ENCODE peak calls at places on chromosomes 12 and 14, in four cellular contexts. A is psoas muscle, F is HCT116, G is heart left ventricle. L is an unnamed sample. For H3K4me1, the result is how much of the 10 kb centered on the place peaks cover.

GRCh38 chr14:39302124-39302810 is 68.6 kb downstream of the MIA2 start:
- DNase-seq in F (no peak), A (no peak), G (no peak), L (no peak)

GRCh38 chr14:103625361-103626095 is 3.5 kb upstream of the KLC1 start:
- DNase-seq in A (no peak), G (no peak), F (no peak), L (no peak)

GRCh38 chr12:89537389-89537788 is 11.5 kb upstream of the POC1B start:
- DNase-seq in A (no peak), G (no peak), F (no peak), L (no peak)

GRCh38 chr12:115749071-115749470 is 528.4 kb downstream of the MED13L start:
- DNase-seq in A (no peak), G (no peak), F (no peak), L (no peak)

GRCh38 chr14:74915426-74915825 is 7.6 kb downstream of the RPS6KL1 start:
- DNase-seq in F (no peak), G (no peak), A (no peak), L (no peak)

GRCh38 chr12:25415004-25415403 is 138.1 kb downstream of the LMNTD1 start:
- DNase-seq in G (no peak), F (no peak), A (no peak), L (no peak)

GRCh38 chr12:89544730-89545184 is 18.9 kb upstream of the POC1B start:
- DNase-seq in G (peak), F (no peak), A (peak), L (peak)

GRCh38 chr14:90560529-90560928 is 163.7 kb downstream of the CALM1 start:
- DNase-seq in A (no peak), G (no peak), F (no peak), L (no peak)

GRCh38 chr14:93981316-93981715 is 4.9 kb upstream of the ASB2 start:
- DNase-seq in G (no peak), F (no peak), A (peak), L (no peak)

GRCh38 chr14:51979399-51979709 is 10.0 kb upstream of the RTRAF start:
- DNase-seq in F (no peak), A (no peak), G (no peak), L (no peak)

GRCh38 chr12:24724765-24725307 is 224.1 kb downstream of the BCAT1 start:
- DNase-seq in F (no peak), A (no peak), G (no peak), L (no peak)

GRCh38 chr14:89773644-89774316 is 180.8 kb downstream of the EFCAB11 start:
- DNase-seq in F (no peak), G (no peak), A (peak), L (peak)

GRCh38 chr14:51824191-51824590 is 36.2 kb upstream of the GNG2 start:
- DNase-seq in A (no peak), F (no peak), G (no peak), L (no peak)

GRCh38 chr14:33791971-33792370 is 158.9 kb downstream of the EGLN3 start:
- DNase-seq in A (no peak), G (no peak), F (no peak), L (no peak)

GRCh38 chr14:33273978-33274377 is 335.3 kb downstream of the NPAS3 start:
- DNase-seq in G (no peak), A (no peak), F (no peak), L (no peak)

GRCh38 chr14:25132734-25133422 is 82.9 kb upstream of the STXBP6 start:
- DNase-seq in F (no peak), A (peak), G (peak), L (peak)

GRCh38 chr14:79161576-79161975 is 991.4 kb downstream of the NRXN3 start:
- DNase-seq in G (peak), A (no peak), F (no peak), L (no peak)

GRCh38 chr12:118617922-118618450 is 241.6 kb downstream of the SUDS3 start:
- DNase-seq in G (no peak), A (no peak), F (no peak), L (no peak)

GRCh38 chr14:70921669-70922068 is 14.4 kb downstream of the PCNX1 start:
- DNase-seq in G (no peak), A (no peak), F (no peak), L (no peak)

GRCh38 chr14:102088012-102088792 is 1.4 kb upstream of the HSP90AA1 start:
- DNase-seq in F (no peak), A (peak), G (peak), L (peak)

GRCh38 chr12:124961055-124961454 is 27.9 kb downstream of the DHX37 start:
- DNase-seq in G (no peak), A (no peak), F (no peak), L (no peak)

GRCh38 chr12:116955382-116956021 is 44.8 kb downstream of the FBXW8 start:
- DNase-seq in F (peak), A (no peak), G (no peak), L (no peak)

GRCh38 chr14:51862171-51862838 is 1.9 kb downstream of the GNG2 start:
- DNase-seq in A (no peak), G (no peak), F (no peak), L (no peak)

GRCh38 chr14:95875831-95876768 is 532 bp upstream of the TUNAR start:
- DNase-seq in G (no peak), A (no peak), F (no peak), L (no peak)

GRCh38 chr12:115132145-115132544 is 448.2 kb upstream of the TBX3 start:
- DNase-seq in F (no peak), A (no peak), G (no peak), L (no peak)

GRCh38 chr14:81312289-81312876 is 87.7 kb downstream of the STON2 start:
- DNase-seq in F (no peak), A (no peak), G (no peak), L (no peak)

GRCh38 chr12:14066021-14066420 is 84.6 kb upstream of the GRIN2B start:
- DNase-seq in G (no peak), F (peak), A (no peak), L (no peak)

GRCh38 chr12:34296143-34297041 is 274.1 kb downstream of the ALG10 start:
- DNase-seq in A (peak), G (no peak), F (no peak), L (peak)

GRCh38 chr12:96240656-96241055 is 46.5 kb downstream of the ELK3 start:
- DNase-seq in G (no peak), A (no peak), F (no peak), L (no peak)

GRCh38 chr12:25552681-25553080 is 402 bp downstream of the LMNTD1 start:
- DNase-seq in G (no peak), F (no peak), A (no peak), L (no peak)

GRCh38 chr14:23449314-23449713 is 13.9 kb upstream of the MYH7 start:
- DNase-seq in A (no peak), G (no peak), F (no peak), L (no peak)

GRCh38 chr12:67890726-67891125 is 98.5 kb upstream of the IFNG-AS1 start:
- DNase-seq in A (no peak), G (no peak), F (no peak), L (no peak)

GRCh38 chr12:18750087-18750486 is 12.2 kb downstream of the CAPZA3 start:
- DNase-seq in G (no peak), F (no peak), A (no peak), L (no peak)

GRCh38 chr12:481422-481821 is 21.7 kb downstream of the B4GALNT3 start:
- DNase-seq in F (no peak), A (peak), G (peak), L (peak)

GRCh38 chr14:55354500-55354899 is 57.1 kb downstream of the ATG14 start:
- DNase-seq in G (peak), A (no peak), F (peak), L (peak)

DNA sequence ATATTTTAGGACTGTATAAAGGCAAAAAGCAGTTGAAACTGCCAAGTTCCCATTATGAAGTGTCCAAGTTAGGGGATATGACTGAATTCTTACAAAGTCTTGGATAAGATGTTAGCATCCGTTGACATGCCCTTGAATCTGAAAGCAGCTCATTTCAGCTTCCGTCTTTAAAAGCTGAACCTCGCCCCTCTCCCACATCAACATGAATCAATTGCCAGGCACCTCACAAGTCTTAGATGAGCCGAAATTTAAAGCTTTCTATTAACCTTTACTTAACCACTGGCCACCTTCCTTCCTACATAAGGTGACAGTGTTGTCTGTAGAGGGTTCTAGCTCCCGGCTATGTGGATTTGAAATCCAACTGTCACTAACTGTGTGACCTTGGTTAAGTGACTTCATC is 1.3 kb downstream of the PPP1CC start:
- DNase-seq in A (no peak), G (no peak), F (no peak), L (no peak)
- H3K4me1 ChIP-seq in A (half or more), G (half or more), F (under half), L (under half)

DNA sequence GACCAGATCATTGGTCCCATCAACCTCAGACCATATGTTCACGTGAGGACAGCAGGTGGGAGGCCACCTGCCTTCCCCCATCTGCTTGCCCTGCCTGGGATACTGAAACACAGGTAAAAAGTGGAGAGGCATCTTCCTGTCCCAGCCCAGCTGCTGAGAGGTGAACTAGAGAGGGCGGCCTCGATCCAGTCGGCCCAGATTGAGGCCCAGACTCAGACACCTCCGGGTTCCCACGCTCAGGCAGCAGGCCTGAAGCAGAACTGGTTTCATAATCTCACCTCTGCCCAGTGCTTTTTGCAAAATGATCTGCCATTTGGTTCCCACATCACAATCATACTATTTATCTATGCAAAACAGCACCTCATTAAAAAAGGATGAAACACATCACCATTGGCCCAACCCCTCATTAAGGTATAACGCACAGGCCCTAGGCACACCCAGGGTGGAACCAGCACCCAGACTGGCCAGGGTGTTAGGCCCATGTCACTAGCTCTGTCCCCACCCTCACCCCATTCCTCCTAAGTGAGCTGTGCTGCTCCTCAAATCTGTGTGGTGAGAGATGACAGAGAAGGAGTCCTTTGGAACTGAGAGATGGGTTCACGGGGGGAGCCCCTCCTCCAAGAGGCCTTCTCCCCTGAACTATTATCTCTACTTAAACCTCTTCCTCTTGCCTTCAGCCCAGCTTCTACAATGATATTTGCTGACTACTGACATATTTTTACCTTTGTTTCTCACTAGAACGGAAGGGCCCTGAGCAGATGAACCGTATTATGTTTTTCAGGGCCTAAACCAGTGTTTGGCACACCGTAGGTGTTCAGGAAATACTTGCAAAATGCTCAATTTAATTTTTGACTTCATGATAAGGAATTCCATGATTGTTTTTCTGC is 81.1 kb downstream of the ZFP36L1 start:
- DNase-seq in G (no peak), F (no peak), A (no peak), L (no peak)
- H3K4me1 ChIP-seq in G (under half), F (under half), A (under half), L (under half)

GRCh38 chr12:12817611-12818010 is 4.5 kb downstream of the DDX47 start:
- DNase-seq in F (no peak), G (no peak), A (no peak), L (no peak)
- H3K4me1 ChIP-seq in F (half or more), G (half or more), A (under half), L (half or more)

GRCh38 chr12:6551063-6551461 is 4.8 kb downstream of the IFFO1 start:
- DNase-seq in F (no peak), G (peak), A (peak), L (peak)
- H3K4me1 ChIP-seq in F (under half), G (half or more), A (under half), L (half or more)

DNA sequence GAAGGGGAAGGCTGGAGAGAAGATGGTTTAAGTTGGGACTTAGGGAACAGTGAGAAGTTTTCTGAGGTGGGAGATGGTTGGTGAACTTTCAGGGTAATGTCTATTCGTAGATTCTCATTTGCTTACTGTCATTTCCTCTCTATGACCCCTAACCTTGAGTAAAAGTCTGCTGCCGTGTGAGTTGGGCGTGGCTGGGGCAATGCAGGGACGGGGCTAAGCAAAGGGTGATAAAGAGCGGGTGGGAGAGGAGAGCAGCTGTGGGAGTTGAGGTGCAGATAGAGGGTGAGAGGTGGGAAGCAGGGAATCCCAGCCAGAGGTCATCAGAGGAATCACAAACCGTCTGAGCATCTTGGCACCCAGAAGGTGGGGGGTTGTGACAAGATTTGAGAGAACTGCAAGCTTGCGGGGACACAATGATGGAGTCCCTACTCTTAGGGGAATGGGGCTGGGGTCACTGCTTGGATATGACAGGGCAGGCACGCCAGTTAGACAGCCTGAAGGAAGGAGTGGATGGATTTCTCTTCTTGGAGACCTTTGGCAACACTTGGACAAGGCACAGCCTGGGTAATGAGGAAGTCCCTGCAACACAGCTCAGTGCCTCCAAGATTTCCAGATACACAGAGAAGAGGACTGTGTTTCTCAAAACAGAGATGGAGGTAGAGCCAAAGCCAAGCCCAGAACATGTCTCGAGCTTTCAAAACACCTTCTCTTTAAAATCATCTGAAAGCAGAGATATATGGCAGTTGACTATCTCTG is 45.9 kb upstream of the CTDSP2 start:
- DNase-seq in F (no peak), G (no peak), A (no peak), L (no peak)
- H3K4me1 ChIP-seq in F (under half), G (half or more), A (half or more), L (half or more)

L was measured in heart right ventricle.